ENCODE peak calls at places on chromosomes 3 and 15, in four cellular contexts. Z is A549, D is substantia nigra, L is RWPE1. X is an unnamed sample.

GRCh38 chr3:63370094-63370493 is 92.0 kb downstream of the SYNPR start:
- DNase-seq in L (no peak), D (no peak), Z (no peak), X (no peak)

GRCh38 chr3:121855555-121855954 is 20.5 kb downstream of the EAF2 start:
- DNase-seq in D (no peak), L (peak; percentile 8), Z (no peak), X (peak; percentile 72)

GRCh38 chr3:105827959-105828358 is 40.9 kb downstream of the CBLB start:
- DNase-seq in Z (peak; percentile 49), L (peak; percentile 36), D (no peak), X (peak; percentile 89)

GRCh38 chr15:67300266-67300914 is 45.8 kb downstream of the IQCH start:
- DNase-seq in L (no peak), D (no peak), Z (no peak), X (no peak)

GRCh38 chr3:170037463-170038433 is at the start of gene GPR160:
- DNase-seq in L (peak; percentile 36), Z (peak; percentile 54), D (peak; percentile 46), X (peak; percentile 13)

GRCh38 chr3:185337231-185337816 is 25.6 kb upstream of the MAP3K13 start:
- DNase-seq in L (no peak), Z (no peak), D (no peak), X (peak; percentile 92)

GRCh38 chr3:180601688-180602666 is at the start of gene TTC14:
- DNase-seq in L (peak; percentile 92), Z (peak; percentile 88), D (peak; percentile 89), X (peak; percentile 89)

GRCh38 chr3:11641316-11641682 is 2.4 kb downstream of the VGLL4 start:
- DNase-seq in Z (peak; percentile 18), D (no peak), L (no peak), X (no peak)

GRCh38 chr3:170054204-170054603 is 16.4 kb downstream of the GPR160 start:
- DNase-seq in Z (no peak), D (no peak), L (peak; percentile 21), X (no peak)

GRCh38 chr3:4988815-4989648 is 9.8 kb downstream of the BHLHE40 start:
- DNase-seq in Z (no peak), L (no peak), D (no peak), X (no peak)

GRCh38 chr3:182139627-182140357 is 428.1 kb downstream of the SOX2 start:
- DNase-seq in Z (no peak), L (no peak), D (no peak), X (no peak)

GRCh38 chr3:193701896-193702644 is 109.1 kb downstream of the OPA1 start:
- DNase-seq in D (no peak), L (no peak), Z (no peak), X (no peak)

GRCh38 chr15:90162956-90163355 is 38.2 kb upstream of the SEMA4B start:
- DNase-seq in D (no peak), L (no peak), Z (no peak), X (no peak)

GRCh38 chr3:71245971-71246860 is 337.3 kb downstream of the FOXP1 start:
- DNase-seq in D (no peak), L (no peak), Z (no peak), X (no peak)

GRCh38 chr3:43001094-43001553 is 22.0 kb downstream of the GASK1A start:
- DNase-seq in Z (no peak), L (no peak), D (peak; percentile 21), X (peak; percentile 8)

GRCh38 chr15:100332231-100332630 is 9.5 kb downstream of the ADAMTS17 start:
- DNase-seq in D (no peak), L (no peak), Z (no peak), X (no peak)

GRCh38 chr3:71752911-71753715 is 542 bp upstream of the GPR27 start:
- DNase-seq in L (no peak), Z (no peak), D (no peak), X (no peak)

GRCh38 chr15:70063284-70063991 is 34.3 kb downstream of the TLE3 start:
- DNase-seq in Z (no peak), D (no peak), L (no peak), X (no peak)

GRCh38 chr3:46938118-46938517 is 38.4 kb downstream of the CCDC12 start:
- DNase-seq in L (no peak), D (no peak), Z (no peak), X (no peak)

GRCh38 chr3:23052230-23053019 is 150.7 kb upstream of the UBE2E2 start:
- DNase-seq in D (no peak), Z (no peak), L (no peak), X (no peak)

GRCh38 chr15:41661529-41662225 is 1.5 kb downstream of the MGA start:
- DNase-seq in D (peak; percentile 80), Z (peak; percentile 48), L (peak; percentile 69), X (peak; percentile 39)

GRCh38 chr3:55191911-55192787 is 264.3 kb upstream of the LRTM1 start:
- DNase-seq in L (no peak), D (no peak), Z (no peak), X (peak; percentile 38)

GRCh38 chr15:42863572-42864239 is 56.9 kb downstream of the TTBK2 start:
- DNase-seq in D (no peak), Z (no peak), L (no peak), X (no peak)

GRCh38 chr3:103181175-103181574 is 746.4 kb downstream of the ZPLD1 start:
- DNase-seq in L (peak; percentile 19), Z (no peak), D (no peak), X (peak; percentile 60)

GRCh38 chr3:196108075-196108743 is 26.3 kb upstream of the TFRC start:
- DNase-seq in L (peak; percentile 68), D (no peak), Z (no peak), X (peak; percentile 50)

GRCh38 chr3:186826316-186826977 is 16.1 kb upstream of the ADIPOQ start:
- DNase-seq in Z (no peak), L (no peak), D (no peak), X (no peak)

GRCh38 chr15:22258402-22259150 is 178.2 kb downstream of the OR4M2 start:
- DNase-seq in D (no peak), Z (no peak), L (no peak), X (no peak)

GRCh38 chr3:54916722-54917121 is 11.1 kb downstream of the LRTM1 start:
- DNase-seq in Z (no peak), D (no peak), L (no peak), X (no peak)

GRCh38 chr3:79018671-79019136 is 749.1 kb downstream of the ROBO1 start:
- DNase-seq in L (peak; percentile 13), D (peak; percentile 61), Z (peak; percentile 35), X (peak; percentile 50)

GRCh38 chr3:41198526-41198925 is 779 bp upstream of the CTNNB1 start:
- DNase-seq in L (no peak), D (peak; percentile 32), Z (no peak), X (no peak)

GRCh38 chr3:10338591-10339369 is 17.9 kb upstream of the SEC13 start:
- DNase-seq in L (no peak), D (no peak), Z (no peak), X (no peak)

GRCh38 chr3:9163289-9163688 is 86.2 kb downstream of the SRGAP3 start:
- DNase-seq in D (no peak), L (no peak), Z (no peak), X (no peak)

GRCh38 chr3:20999661-21000060 is 751.3 kb downstream of the ZNF385D start:
- DNase-seq in Z (no peak), L (no peak), D (no peak), X (no peak)

GRCh38 chr3:87082806-87083440 is 92.0 kb upstream of the VGLL3 start:
- DNase-seq in Z (peak; percentile 51), D (no peak), L (peak; percentile 28), X (peak; percentile 72)

GRCh38 chr15:70241031-70241430 is 143.3 kb upstream of the TLE3 start:
- DNase-seq in D (no peak), L (no peak), Z (no peak), X (no peak)

GRCh38 chr3:12273045-12273695 is 15.7 kb upstream of the PPARG start:
- DNase-seq in D (no peak), Z (no peak), L (no peak), X (no peak)

GRCh38 chr3:17384567-17385296 is 357.7 kb downstream of the TBC1D5 start:
- DNase-seq in L (no peak), Z (no peak), D (no peak), X (peak; percentile 48)

GRCh38 chr15:83320831-83321230 is 36.4 kb upstream of the BNC1 start:
- DNase-seq in Z (no peak), D (no peak), L (no peak), X (peak; percentile 52)

X was measured in bronchial epithelial cell.